ENCODE peak calls at places on chromosomes 12 and 14, in five cellular contexts. T is left cardiac atrium; M is stimulated activated CD8-positive, alpha-beta memory T cell treated with anti-CD3 and anti-CD28 coated beads, Interleukin-4, amount 100 ng/mL, for 1 hour; L is choroid plexus epithelial cell; O is mucosa of descending colon. S is an unnamed sample.

GRCh38 chr12:95605875-95606274 is 54.6 kb upstream of the USP44 start:
- DNase-seq in M (no peak), L (no peak), O (no peak), T (no peak), S (peak; percentile 46)

GRCh38 chr12:45725631-45726593 is 3.6 kb upstream of the ARID2 start:
- DNase-seq in T (no peak), M (no peak), L (peak; percentile 65), O (no peak), S (peak; percentile 36)

GRCh38 chr14:90381011-90381790 is 15.6 kb upstream of the CALM1 start:
- DNase-seq in O (peak; percentile 62), T (peak; percentile 35), L (peak; percentile 39), M (no peak), S (peak; percentile 49)

GRCh38 chr12:20089077-20089476 is 279.3 kb upstream of the PDE3A start:
- DNase-seq in O (no peak), L (no peak), M (no peak), T (no peak), S (no peak)

GRCh38 chr14:51533160-51533559 is 118.5 kb upstream of the FRMD6 start:
- DNase-seq in T (no peak), L (no peak), M (no peak), O (no peak), S (no peak)

GRCh38 chr12:121444842-121445202 is 44.9 kb downstream of the RNF34 start:
- DNase-seq in T (no peak), L (no peak), O (no peak), M (no peak), S (no peak)

GRCh38 chr12:117587646-117588287 is 226.3 kb upstream of the NOS1 start:
- DNase-seq in T (peak; percentile 60), M (no peak), L (peak; percentile 10), O (peak; percentile 61), S (peak; percentile 36)

GRCh38 chr14:102668291-102668873 is 75.9 kb downstream of the RCOR1 start:
- DNase-seq in T (no peak), O (no peak), M (no peak), L (no peak), S (no peak)

GRCh38 chr12:131353826-131354225 is 357.1 kb upstream of the SFSWAP start:
- DNase-seq in T (no peak), L (no peak), M (no peak), O (no peak), S (no peak)

GRCh38 chr12:115261691-115262398 is 577.9 kb upstream of the TBX3 start:
- DNase-seq in L (peak; percentile 33), T (no peak), O (peak; percentile 48), M (no peak), S (no peak)

GRCh38 chr12:54411398-54412241 is 7.4 kb downstream of the ITGA5 start:
- DNase-seq in L (peak; percentile 80), O (no peak), T (peak; percentile 80), M (no peak), S (peak; percentile 61)

GRCh38 chr12:131751335-131751734 is 40.4 kb downstream of the SFSWAP start:
- DNase-seq in M (no peak), T (no peak), O (no peak), L (no peak), S (no peak)

GRCh38 chr14:39276579-39277114 is 42.9 kb downstream of the MIA2 start:
- DNase-seq in O (no peak), L (no peak), M (no peak), T (no peak), S (no peak)

GRCh38 chr12:30826276-30826675 is 71.5 kb upstream of the CAPRIN2 start:
- DNase-seq in O (no peak), L (no peak), T (no peak), M (no peak), S (no peak)

GRCh38 chr14:39857656-39858055 is 425.4 kb upstream of the FBXO33 start:
- DNase-seq in M (no peak), O (no peak), T (no peak), L (no peak), S (no peak)

GRCh38 chr14:59332727-59333126 is 132.5 kb downstream of the GPR135 start:
- DNase-seq in M (no peak), O (no peak), T (no peak), L (peak; percentile 90), S (no peak)

GRCh38 chr12:100646896-100647295 is 73.4 kb downstream of the GAS2L3 start:
- DNase-seq in T (no peak), M (no peak), L (no peak), O (no peak), S (no peak)

GRCh38 chr14:105925615-105926414 is 399.4 kb downstream of the TMEM121 start:
- DNase-seq in L (no peak), O (peak; percentile 11), T (no peak), M (no peak), S (no peak)

GRCh38 chr12:131736807-131737484 is 26.1 kb downstream of the SFSWAP start:
- DNase-seq in O (no peak), M (no peak), T (no peak), L (peak; percentile 71), S (no peak)

GRCh38 chr14:65904988-65905387 is 492.5 kb downstream of the FUT8 start:
- DNase-seq in T (no peak), O (no peak), L (no peak), M (no peak), S (no peak)

GRCh38 chr14:37594916-37595808 is at the start of the genes FOXA1 and TTC6:
- DNase-seq in M (no peak), L (no peak), T (peak; percentile 18), O (peak; percentile 85), S (peak; percentile 15)

GRCh38 chr14:76232782-76233181 is 81.1 kb downstream of the GPATCH2L start:
- DNase-seq in O (no peak), M (no peak), L (no peak), T (no peak), S (no peak)

GRCh38 chr14:92747701-92748258 is 647 bp downstream of the LGMN start:
- DNase-seq in L (peak; percentile 39), T (no peak), M (no peak), O (no peak), S (no peak)

GRCh38 chr12:1518763-1519516 is 75.4 kb downstream of the FBXL14 start:
- DNase-seq in L (peak; percentile 86), M (no peak), T (no peak), O (peak; percentile 49), S (no peak)

GRCh38 chr12:32893008-32893407 is 3.6 kb downstream of the PKP2 start:
- DNase-seq in T (no peak), O (no peak), M (no peak), L (no peak), S (no peak)